ENCODE peak calls at places on chromosome X, in ten cellular contexts. D, E, C, X, G, P, F, L, K and N are unnamed samples.

GRCh38 chrX:109995155-109995554 is 7.8 kb upstream of the TMEM164 start:
- DNase-seq in L (no peak), F (no peak), K (no peak), P (no peak), D (no peak), X (no peak), E (no peak), G (no peak), C (no peak), N (no peak)

GRCh38 chrX:1385251-1385794 is 6.6 kb downstream of the SLC25A6 start:
- DNase-seq in X (no peak), D (no peak), E (no peak), C (no peak), F (no peak), P (no peak), G (peak), K (no peak), L (no peak), N (no peak)

GRCh38 chrX:2767631-2768455 is 16.0 kb downstream of the XG start:
- DNase-seq in E (peak), G (peak), F (peak), K (peak), L (no peak), X (no peak), C (peak), P (no peak), D (peak), N (no peak)

GRCh38 chrX:41167888-41168287 is 82.6 kb downstream of the USP9X start:
- DNase-seq in X (no peak), P (no peak), K (no peak), E (no peak), C (no peak), G (no peak), D (peak), F (no peak), L (no peak), N (no peak)

GRCh38 chrX:34053931-34054330 is 78.2 kb downstream of the FAM47A start:
- DNase-seq in K (no peak), F (no peak), D (no peak), P (no peak), C (no peak), E (no peak), L (no peak), G (no peak), X (no peak), N (no peak)

GRCh38 chrX:139554367-139554766 is 23.8 kb downstream of the F9 start:
- DNase-seq in X (no peak), L (no peak), K (no peak), D (no peak), P (no peak), E (no peak), F (no peak), G (no peak), C (no peak), N (no peak)

GRCh38 chrX:100895365-100896075 is 21.4 kb upstream of the NOX1 start:
- DNase-seq in K (no peak), F (no peak), E (no peak), X (no peak), P (no peak), G (no peak), D (peak), C (peak), L (no peak), N (no peak)

GRCh38 chrX:69314436-69315348 is 149.4 kb upstream of the PJA1 start:
- DNase-seq in K (no peak), G (no peak), F (no peak), D (no peak), X (no peak), P (no peak), E (no peak), C (no peak), L (no peak), N (no peak)

DNA sequence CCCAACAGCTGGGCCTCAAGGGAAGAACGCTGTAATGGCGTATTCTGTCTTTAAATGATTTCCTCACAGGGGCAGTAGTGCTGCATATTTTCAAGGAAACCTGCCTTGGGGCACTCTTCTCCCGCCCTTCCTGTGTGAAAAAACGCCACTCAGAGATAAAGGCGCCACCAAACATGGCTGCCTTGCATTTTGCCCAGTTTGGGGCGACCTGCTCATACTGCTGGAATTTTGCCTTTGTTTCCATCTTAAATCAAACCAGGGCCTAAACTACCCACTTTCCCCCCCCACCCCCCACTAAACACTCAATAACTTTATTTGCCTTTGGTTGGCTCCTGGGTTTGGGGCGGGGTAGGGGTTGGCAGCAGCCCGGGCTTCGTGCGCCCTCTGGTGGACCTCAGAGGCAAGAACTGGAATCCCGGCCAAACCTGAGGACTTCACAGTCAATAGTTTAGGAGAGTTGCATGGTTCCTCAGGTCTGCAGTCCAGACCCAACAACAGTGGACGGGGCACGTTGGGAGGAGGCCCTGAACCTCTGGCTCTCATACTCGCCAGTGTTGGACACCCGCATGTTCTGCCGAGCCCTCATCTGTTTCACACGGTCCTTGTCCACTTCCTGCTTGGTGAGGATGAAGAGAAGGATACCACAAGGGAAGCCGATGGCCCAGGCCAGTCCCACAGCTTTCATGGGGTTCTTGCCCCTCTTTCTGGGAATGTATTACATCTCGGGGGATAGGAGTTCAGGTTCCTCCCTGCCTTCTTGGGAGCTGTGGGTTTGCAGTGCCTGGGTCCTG is 220.1 kb upstream of the STK26 start:
- DNase-seq in L (no peak), D (no peak), C (no peak), P (peak), F (no peak), E (peak), K (no peak), X (no peak), G (peak), N (no peak)
- TF ChIP-seq CTCF in L (no peak), D (no peak), C (no peak), P (peak), F (peak), E (peak), K (no peak), X (no peak), G (peak), N (peak)

GRCh38 chrX:39958850-39959249 is 138.9 kb downstream of the BCOR start:
- DNase-seq in F (no peak), G (no peak), E (no peak), C (no peak), K (no peak), P (no peak), L (no peak), D (no peak), X (no peak), N (no peak)
- TF ChIP-seq CTCF in F (no peak), G (no peak), E (no peak), C (no peak), K (no peak), P (no peak), L (no peak), D (no peak), X (no peak), N (no peak)

DNA sequence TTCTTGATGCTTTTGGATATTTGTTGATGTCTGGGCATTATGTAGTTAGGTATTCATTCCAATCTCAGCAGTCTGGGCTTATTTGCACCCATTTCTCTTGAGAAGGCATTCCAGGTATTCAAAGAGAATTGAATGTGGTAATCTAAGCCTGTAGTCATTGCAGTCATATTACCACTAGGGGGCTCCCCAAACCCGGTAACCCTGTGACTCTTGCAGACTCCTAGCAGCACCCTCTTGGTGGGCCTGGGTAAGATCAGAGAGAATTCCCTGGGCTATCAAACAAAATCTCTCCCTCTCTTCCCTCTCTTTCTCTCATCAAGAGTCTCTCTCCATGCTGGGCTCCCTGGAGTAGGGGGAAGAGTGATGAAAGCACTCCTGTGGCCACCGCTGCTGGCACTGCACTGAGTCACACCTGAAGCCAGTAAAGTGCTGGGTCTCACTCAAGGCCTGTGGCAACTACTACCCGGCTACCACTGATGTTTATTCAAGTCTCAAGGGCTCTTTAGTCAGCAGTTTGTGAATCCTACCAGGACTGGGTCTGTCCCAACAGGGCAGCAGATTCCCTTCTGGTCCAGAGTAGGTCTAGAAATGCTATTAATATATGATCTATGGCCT is 187.7 kb upstream of the NUDT10 start:
- DNase-seq in C (peak), G (peak), P (no peak), L (no peak), K (no peak), E (no peak), X (no peak), D (peak), F (no peak), N (no peak)
- TF ChIP-seq CTCF in C (peak), G (peak), P (peak), L (peak), K (peak), E (no peak), X (peak), D (peak), F (peak), N (peak)

DNA sequence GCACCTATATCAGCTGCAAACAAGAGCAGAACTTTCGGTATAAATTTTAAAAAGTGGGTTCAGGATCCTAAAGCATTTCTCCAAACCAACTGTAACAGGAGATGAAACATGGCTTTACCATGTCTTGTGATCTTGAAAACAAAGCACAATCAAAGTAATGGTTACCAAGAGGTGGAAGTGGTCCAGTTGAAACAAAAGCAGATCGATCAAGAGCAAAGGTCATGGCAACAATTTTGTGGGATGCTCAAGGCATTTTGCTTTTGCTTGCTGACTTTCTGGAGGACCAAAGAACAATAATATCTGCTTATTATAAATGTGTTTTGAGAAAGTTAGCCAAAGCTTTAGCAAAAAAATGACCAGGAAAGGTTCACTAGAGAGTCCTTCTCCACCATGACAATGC is 116.9 kb upstream of the RAP2C start:
- DNase-seq in E (no peak), L (no peak), K (no peak), P (no peak), C (no peak), D (no peak), F (no peak), X (no peak), G (no peak), N (no peak)
- TF ChIP-seq CTCF in E (no peak), L (no peak), K (no peak), P (no peak), C (no peak), D (no peak), F (no peak), X (no peak), G (no peak), N (no peak)

DNA sequence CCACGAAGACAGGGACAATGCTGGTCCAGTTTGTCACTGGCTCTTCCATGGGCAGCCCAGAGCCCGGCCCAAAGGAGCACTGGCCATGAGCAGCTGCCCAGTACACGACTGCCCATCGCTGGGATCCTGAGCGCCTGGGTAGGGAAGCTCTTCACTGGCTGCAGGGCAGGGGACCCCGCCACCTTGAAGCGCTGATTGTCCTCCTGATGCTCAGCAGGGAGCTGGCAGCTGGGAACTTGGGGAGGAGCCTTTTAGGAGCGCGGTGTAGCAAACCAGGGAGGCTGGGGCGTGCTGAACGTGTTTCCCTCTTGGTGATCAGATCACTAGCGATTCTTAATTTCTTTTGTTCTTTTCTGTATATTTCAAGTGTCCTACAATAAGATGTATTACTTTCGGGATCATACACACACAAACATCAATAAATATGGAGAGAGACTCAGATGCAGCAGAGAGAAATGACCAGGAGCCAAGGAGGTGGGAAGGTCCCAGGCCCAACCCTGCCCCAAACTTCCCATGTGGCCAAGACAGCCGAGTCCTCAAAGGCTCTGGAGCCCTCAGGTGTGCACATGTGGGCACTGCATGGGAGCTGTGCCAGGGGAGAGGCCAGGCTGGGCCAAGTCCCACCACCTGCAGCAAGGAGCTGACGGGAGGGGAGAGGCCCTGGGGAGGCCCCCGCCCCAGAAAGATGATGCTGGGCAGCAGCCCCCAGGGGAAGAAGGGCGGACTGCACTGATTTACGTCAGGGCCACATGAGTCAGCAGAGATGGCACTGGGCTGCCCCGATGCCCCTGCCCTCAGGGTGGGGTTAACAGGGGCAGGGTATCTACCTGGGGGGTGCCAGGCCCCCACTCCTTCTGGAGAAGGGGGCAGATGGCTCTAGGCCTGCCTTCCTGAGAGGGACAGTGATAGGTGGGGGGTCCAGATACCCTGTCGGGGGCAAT is 1.6 kb downstream of the L1CAM start:
- DNase-seq in P (no peak), E (no peak), D (no peak), F (no peak), K (no peak), C (no peak), L (no peak), G (no peak), X (no peak), N (no peak)
- TF ChIP-seq CTCF in P (no peak), E (no peak), D (no peak), F (no peak), K (no peak), C (no peak), L (no peak), G (no peak), X (no peak), N (no peak)

GRCh38 chrX:134294548-134294947 is 57.6 kb downstream of the CCDC160 start:
- DNase-seq in C (no peak), L (no peak), D (peak), X (no peak), G (no peak), E (no peak), K (no peak), F (no peak), P (no peak), N (no peak)
- TF ChIP-seq CTCF in C (no peak), L (peak), D (peak), X (peak), G (no peak), E (no peak), K (peak), F (peak), P (no peak), N (peak)